ENCODE peak calls at places on chromosomes 4 and X, in four cellular contexts. One of them, this sample, is unnamed.

GRCh38 chr4:8817813-8818062 is 53.9 kb downstream of the HMX1 start:
- DNase-seq in hepatocyte: no peak
- DNase-seq in keratinocyte: no peak
- DNase-seq in A673: no peak
- DNase-seq in this sample: no peak

GRCh38 chrX:100319716-100320115 is 90.4 kb downstream of the PCDH19 start:
- DNase-seq in hepatocyte: no peak
- DNase-seq in keratinocyte: no peak
- DNase-seq in A673: no peak
- DNase-seq in this sample: no peak

GRCh38 chr4:2368779-2369437 is 49.5 kb downstream of the ZFYVE28 start:
- DNase-seq in hepatocyte: no peak
- DNase-seq in keratinocyte: no peak
- DNase-seq in A673: no peak
- DNase-seq in this sample: no peak

GRCh38 chr4:24408640-24409039 is 175.7 kb downstream of the DHX15 start:
- DNase-seq in hepatocyte: no peak
- DNase-seq in keratinocyte: no peak
- DNase-seq in A673: no peak
- DNase-seq in this sample: no peak

GRCh38 chr4:128521634-128522253 is 234.1 kb upstream of the PGRMC2 start:
- DNase-seq in hepatocyte: no peak
- DNase-seq in keratinocyte: no peak
- DNase-seq in A673: no peak
- DNase-seq in this sample: no peak

GRCh38 chrX:143027262-143027661 is 1.5 kb downstream of the SPANXN4 start:
- DNase-seq in hepatocyte: no peak
- DNase-seq in keratinocyte: no peak
- DNase-seq in A673: no peak
- DNase-seq in this sample: peak

GRCh38 chr4:163180087-163180486 is 13.4 kb upstream of the NAF1 start:
- DNase-seq in hepatocyte: no peak
- DNase-seq in keratinocyte: no peak
- DNase-seq in A673: no peak
- DNase-seq in this sample: no peak

GRCh38 chr4:28654618-28655017 is 1794.0 kb downstream of the STIM2 start:
- DNase-seq in hepatocyte: no peak
- DNase-seq in keratinocyte: no peak
- DNase-seq in A673: peak
- DNase-seq in this sample: no peak

GRCh38 chr4:69830529-69831269 is 29.2 kb downstream of the SULT1E1 start:
- DNase-seq in hepatocyte: peak
- DNase-seq in keratinocyte: no peak
- DNase-seq in A673: peak
- DNase-seq in this sample: peak

GRCh38 chrX:45852884-45853283 is 652.2 kb upstream of the DIPK2B start:
- DNase-seq in hepatocyte: no peak
- DNase-seq in keratinocyte: no peak
- DNase-seq in A673: no peak
- DNase-seq in this sample: peak

GRCh38 chr4:108849611-108850406 is 87.0 kb upstream of the ETNPPL start:
- DNase-seq in hepatocyte: peak
- DNase-seq in keratinocyte: no peak
- DNase-seq in A673: no peak
- DNase-seq in this sample: peak

GRCh38 chr4:153518637-153519384 is 52.7 kb downstream of the TMEM131L start:
- DNase-seq in hepatocyte: peak
- DNase-seq in keratinocyte: no peak
- DNase-seq in A673: no peak
- DNase-seq in this sample: no peak

GRCh38 chr4:8143392-8144140 is 15.0 kb downstream of the ABLIM2 start:
- DNase-seq in hepatocyte: no peak
- DNase-seq in keratinocyte: no peak
- DNase-seq in A673: no peak
- DNase-seq in this sample: no peak

GRCh38 chr4:158778065-158778711 is 9.4 kb downstream of the FNIP2 start:
- DNase-seq in hepatocyte: no peak
- DNase-seq in keratinocyte: no peak
- DNase-seq in A673: no peak
- DNase-seq in this sample: no peak

GRCh38 chr4:158376441-158376840 is 145.2 kb upstream of the RXFP1 start:
- DNase-seq in hepatocyte: no peak
- DNase-seq in keratinocyte: no peak
- DNase-seq in A673: no peak
- DNase-seq in this sample: no peak

GRCh38 chr4:81632581-81633247 is 161.0 kb upstream of the RASGEF1B start:
- DNase-seq in hepatocyte: no peak
- DNase-seq in keratinocyte: peak
- DNase-seq in A673: no peak
- DNase-seq in this sample: no peak

GRCh38 chrX:9019151-9019550 is 14.8 kb downstream of the FAM9B start:
- DNase-seq in hepatocyte: no peak
- DNase-seq in keratinocyte: no peak
- DNase-seq in A673: no peak
- DNase-seq in this sample: no peak

GRCh38 chr4:77819409-77819835 is 254 bp upstream of the CNOT6L start:
- DNase-seq in hepatocyte: peak
- DNase-seq in keratinocyte: no peak
- DNase-seq in A673: peak
- DNase-seq in this sample: peak

GRCh38 chr4:103075894-103076776 is at the start of gene SLC9B2:
- DNase-seq in hepatocyte: peak
- DNase-seq in keratinocyte: no peak
- DNase-seq in A673: peak
- DNase-seq in this sample: peak

GRCh38 chr4:122759639-122760310 is 27.3 kb downstream of the BBS12 start:
- DNase-seq in hepatocyte: no peak
- DNase-seq in keratinocyte: no peak
- DNase-seq in A673: peak
- DNase-seq in this sample: peak

GRCh38 chr4:87698394-87698793 is 48.3 kb downstream of the DMP1 start:
- DNase-seq in hepatocyte: no peak
- DNase-seq in keratinocyte: no peak
- DNase-seq in A673: no peak
- DNase-seq in this sample: no peak

DNA sequence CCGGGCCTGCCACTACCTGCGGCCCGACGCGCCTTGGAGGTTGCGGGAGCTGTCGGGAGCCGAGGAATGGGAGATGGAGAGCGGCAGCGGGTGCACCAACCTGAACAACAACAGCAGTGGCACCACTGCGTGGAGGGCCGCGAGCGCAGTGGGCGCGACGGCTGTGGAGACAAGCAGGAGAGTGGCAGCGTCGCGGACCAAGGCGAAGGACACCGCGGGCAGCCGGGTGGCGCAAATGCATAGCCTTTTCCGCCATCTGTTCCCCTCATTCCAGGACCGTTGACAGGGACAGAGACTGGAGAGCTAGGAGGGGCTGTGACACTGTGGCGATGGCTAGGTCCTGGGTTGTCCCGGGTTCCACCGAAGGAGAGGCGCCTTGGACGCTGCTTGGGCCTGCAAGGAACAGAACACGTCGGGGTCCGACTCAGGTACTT is 962 bp downstream of the SOWAHD start:
- DNase-seq in hepatocyte: no peak
- DNase-seq in keratinocyte: no peak
- DNase-seq in A673: no peak
- DNase-seq in this sample: peak
- TF ChIP-seq EZH2 in hepatocyte: no peak
- TF ChIP-seq EZH2 in keratinocyte: no peak
- TF ChIP-seq EZH2 in A673: no peak
- TF ChIP-seq EZH2 in this sample: no peak

DNA sequence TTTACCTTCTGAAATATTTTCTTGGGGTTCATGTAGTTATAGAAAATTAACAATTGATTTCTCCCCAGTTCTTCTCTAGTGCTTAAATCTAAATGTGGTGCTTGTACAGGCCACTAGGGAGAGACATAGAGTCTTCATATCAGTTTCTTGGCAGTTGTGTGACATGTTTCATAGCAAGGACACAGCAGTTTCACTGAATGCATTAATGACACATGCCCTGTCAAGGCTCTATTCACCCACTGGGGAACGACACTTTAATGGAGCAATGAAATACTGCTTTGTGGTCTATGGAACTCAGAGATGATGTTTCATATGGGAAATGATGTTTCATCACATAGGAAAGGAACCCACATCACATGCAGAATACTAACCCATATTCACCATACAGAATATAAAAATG is 2.8 kb downstream of the VEGFC start:
- DNase-seq in hepatocyte: peak
- DNase-seq in keratinocyte: peak
- DNase-seq in A673: peak
- DNase-seq in this sample: peak
- TF ChIP-seq EZH2 in hepatocyte: no peak
- TF ChIP-seq EZH2 in keratinocyte: no peak
- TF ChIP-seq EZH2 in A673: no peak
- TF ChIP-seq EZH2 in this sample: no peak

GRCh38 chrX:307261-308111 is 11.1 kb downstream of the GTPBP6 start:
- DNase-seq in hepatocyte: no peak
- DNase-seq in keratinocyte: no peak
- DNase-seq in A673: no peak
- DNase-seq in this sample: peak
- TF ChIP-seq EZH2 in hepatocyte: no peak
- TF ChIP-seq EZH2 in keratinocyte: no peak
- TF ChIP-seq EZH2 in A673: no peak
- TF ChIP-seq EZH2 in this sample: no peak

DNA sequence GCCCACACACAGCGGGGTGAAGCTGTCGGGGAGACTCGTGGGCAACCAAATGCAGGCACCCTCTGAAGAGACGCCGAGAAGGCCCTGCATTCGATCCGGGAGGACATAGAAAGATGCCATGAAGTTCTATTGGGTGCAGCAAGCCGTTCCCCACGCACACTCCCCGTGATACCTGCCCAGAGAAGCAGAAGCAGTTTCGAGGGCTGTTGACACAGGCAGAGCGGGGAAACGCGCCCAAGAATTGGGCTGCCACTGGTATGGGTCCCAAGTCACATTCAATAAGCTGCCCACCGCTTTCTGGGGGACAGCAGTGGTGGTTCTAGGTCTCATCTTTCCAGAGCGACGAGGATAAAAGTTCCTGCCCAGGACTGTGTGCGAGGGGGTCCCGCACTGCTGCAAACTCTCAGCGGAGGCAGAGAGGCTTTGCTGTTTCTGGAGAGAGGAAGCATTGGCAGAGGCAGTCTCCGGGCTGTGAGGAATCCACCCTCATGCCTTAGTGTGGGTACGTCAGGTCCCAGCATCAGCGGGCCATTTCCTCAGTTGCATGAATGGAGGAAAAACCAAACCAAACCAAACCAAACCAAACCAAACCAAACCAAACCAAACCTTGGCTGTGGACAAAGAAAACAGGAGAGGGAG is 10.1 kb downstream of the PITX2 start:
- DNase-seq in hepatocyte: no peak
- DNase-seq in keratinocyte: no peak
- DNase-seq in A673: no peak
- DNase-seq in this sample: peak
- TF ChIP-seq EZH2 in hepatocyte: no peak
- TF ChIP-seq EZH2 in keratinocyte: no peak
- TF ChIP-seq EZH2 in A673: no peak
- TF ChIP-seq EZH2 in this sample: peak

GRCh38 chr4:169270810-169271691 is at the start of gene SH3RF1:
- DNase-seq in hepatocyte: peak
- DNase-seq in keratinocyte: no peak
- DNase-seq in A673: peak
- DNase-seq in this sample: peak
- TF ChIP-seq EZH2 in hepatocyte: no peak
- TF ChIP-seq EZH2 in keratinocyte: no peak
- TF ChIP-seq EZH2 in A673: no peak
- TF ChIP-seq EZH2 in this sample: no peak

This sample was measured in GM23338.